ENCODE peak calls at places on chromosomes 4 and X, in ten cellular contexts. K is activated CD4-positive, alpha-beta T cell treated with anti-CD3 and anti-CD28 coated beads, Interleukin-2, amount 10 ng/mL, durations not matched to agents 7 days and 5 days; A is EH; V is transverse colon; T is EL; X is NCI-H1105 treated with DMSO at 0.1 percent for 48 hours; N is esophagus squamous epithelium; E is anterior cingulate cortex; H is activated T-helper 1 cell treated with anti-CD3 and anti-CD28 coated beads, Interleukin-2, amount 50 U/mL, for 16 hours; S is lower lobe of right lung. D is an unnamed sample.

GRCh38 chrX:44332437-44332836 is 11.0 kb downstream of the EFHC2 start:
- DNase-seq in K (no peak), A (no peak), V (no peak), T (no peak), X (no peak), N (no peak), E (no peak), H (no peak), S (no peak), D (no peak)

GRCh38 chr4:34323549-34324325 is 1920.6 kb downstream of the ARAP2 start:
- DNase-seq in K (no peak), A (peak), V (no peak), T (peak), X (no peak), N (no peak), E (no peak), H (no peak), S (no peak), D (no peak)

GRCh38 chr4:97720869-97721432 is 422.3 kb downstream of the STPG2 start:
- DNase-seq in K (no peak), A (peak), V (no peak), T (no peak), X (peak), N (no peak), E (no peak), H (no peak), S (no peak), D (no peak)

GRCh38 chr4:7850489-7850888 is 89.2 kb downstream of the AFAP1 start:
- DNase-seq in K (no peak), A (no peak), V (no peak), T (no peak), X (no peak), N (no peak), E (no peak), H (no peak), S (no peak), D (no peak)

GRCh38 chrX:109626637-109627036 is 1.7 kb upstream of the KCNE5 start:
- DNase-seq in K (no peak), A (no peak), V (no peak), T (no peak), X (no peak), N (no peak), E (no peak), H (no peak), S (no peak), D (no peak)

GRCh38 chrX:155009994-155010472 is 12.5 kb downstream of the F8 start:
- DNase-seq in K (no peak), A (no peak), V (no peak), T (no peak), X (no peak), N (no peak), E (no peak), H (no peak), S (no peak), D (no peak)

GRCh38 chr4:84803720-84804119 is 162.8 kb downstream of the WDFY3 start:
- DNase-seq in K (no peak), A (peak), V (no peak), T (no peak), X (no peak), N (no peak), E (no peak), H (no peak), S (no peak), D (no peak)

GRCh38 chr4:88017516-88018302 is 10.3 kb downstream of the PKD2 start:
- DNase-seq in K (no peak), A (peak), V (no peak), T (peak), X (no peak), N (no peak), E (no peak), H (no peak), S (no peak), D (no peak)

GRCh38 chr4:6333301-6334202 is 63.9 kb downstream of the WFS1 start:
- DNase-seq in K (peak), A (peak), V (no peak), T (peak), X (no peak), N (no peak), E (no peak), H (no peak), S (no peak), D (no peak)

GRCh38 chr4:76758290-76758882 is 139.6 kb downstream of the SOWAHB start:
- DNase-seq in K (no peak), A (peak), V (no peak), T (peak), X (peak), N (no peak), E (no peak), H (no peak), S (no peak), D (peak)

GRCh38 chrX:38304010-38304409 is 23.3 kb downstream of the RPGR start:
- DNase-seq in K (no peak), A (peak), V (no peak), T (peak), X (no peak), N (no peak), E (no peak), H (no peak), S (no peak), D (no peak)

GRCh38 chrX:1807301-1807731 is 192.5 kb downstream of the ASMT start:
- DNase-seq in K (no peak), A (peak), V (no peak), T (peak), X (peak), N (no peak), E (no peak), H (no peak), S (no peak), D (no peak)

GRCh38 chr4:119025916-119026661 is 109.5 kb upstream of the MYOZ2 start:
- DNase-seq in K (no peak), A (peak), V (peak), T (peak), X (no peak), N (no peak), E (no peak), H (no peak), S (no peak), D (no peak)

GRCh38 chr4:1069394-1069793 is 44.0 kb downstream of the RNF212 start:
- DNase-seq in K (no peak), A (no peak), V (no peak), T (no peak), X (no peak), N (no peak), E (no peak), H (no peak), S (no peak), D (no peak)

GRCh38 chr4:40363382-40363920 is 28.3 kb downstream of the CHRNA9 start:
- DNase-seq in K (no peak), A (no peak), V (peak), T (no peak), X (no peak), N (no peak), E (no peak), H (no peak), S (no peak), D (no peak)

GRCh38 chr4:73870778-73871177 is 1.6 kb downstream of the CXCL1 start:
- DNase-seq in K (no peak), A (no peak), V (no peak), T (no peak), X (no peak), N (no peak), E (no peak), H (no peak), S (no peak), D (no peak)